ENCODE peak calls at places on chromosomes 4 and X, in four cellular contexts. B is activated CD4-positive, alpha-beta T cell treated with anti-CD3 and anti-CD28 coated beads for 4 hours; I is fibroblast of pulmonary artery; F is stimulated activated CD4-positive, alpha-beta T cell treated with anti-CD3 and anti-CD28 coated beads, Interleukin-2, amount 100 ng/mL, for 48 hours. D is an unnamed sample.

GRCh38 chrX:123962006-123962485 is 540 bp downstream of the STAG2 start:
- DNase-seq in F (no peak), B (no peak), I (peak), D (no peak)

GRCh38 chrX:139691493-139691842 is 16.5 kb downstream of the MCF2 start:
- DNase-seq in F (no peak), I (peak), B (no peak), D (no peak)

GRCh38 chr4:79308087-79308486 is 17.8 kb downstream of the NAA11 start:
- DNase-seq in B (no peak), F (no peak), I (no peak), D (no peak)

GRCh38 chrX:102684772-102685520 is 27.3 kb upstream of the GPRASP2 start:
- DNase-seq in B (no peak), I (no peak), F (no peak), D (no peak)

GRCh38 chr4:157052429-157053040 is 23.4 kb upstream of the GLRB start:
- DNase-seq in B (no peak), I (no peak), F (no peak), D (no peak)

GRCh38 chr4:152460488-152460887 is 75.4 kb downstream of the FBXW7 start:
- DNase-seq in F (no peak), I (peak), B (no peak), D (peak)

GRCh38 chrX:99242001-99242400 is 1168.1 kb downstream of the PCDH19 start:
- DNase-seq in B (no peak), I (no peak), F (no peak), D (no peak)

GRCh38 chr4:77178560-77178959 is 21.6 kb downstream of the CCNG2 start:
- DNase-seq in F (no peak), B (no peak), I (no peak), D (no peak)

GRCh38 chr4:161252520-161253141 is 911.2 kb downstream of the FSTL5 start:
- DNase-seq in I (peak), B (no peak), F (no peak), D (no peak)

GRCh38 chr4:6395466-6396228 is 76.8 kb downstream of the PPP2R2C start:
- DNase-seq in B (no peak), F (no peak), I (no peak), D (no peak)

GRCh38 chrX:153488231-153488914 is 6.4 kb upstream of the BGN start:
- DNase-seq in I (peak), B (no peak), F (no peak), D (peak)

D was measured in brain microvascular endothelial cell.